ENCODE peak calls at places on chromosomes 2 and 18, in nine cellular contexts. R is fibroblast of pulmonary artery; O is Peyer's patch; A is mesenchymal stem cell; L is AG04450; E is cortex of kidney; B is posterior vena cava; M is effector memory CD8-positive, alpha-beta T cell; D is stimulated activated CD4-positive, alpha-beta T cell treated with anti-CD3 and anti-CD28 coated beads, Interleukin-12 subunit alpha, Interleukin-12 subunit beta, amount 100 ng/mL, for 24 hours. I is an unnamed sample.

GRCh38 chr2:160970052-160970846 is 190.0 kb upstream of the TANK start:
- DNase-seq in R (peak; percentile 93), O (peak; percentile 55), A (peak; percentile 93), L (peak; percentile 59), E (no peak), B (no peak), M (no peak), D (no peak), I (peak; percentile 26)

GRCh38 chr2:30108851-30109250 is 38.0 kb upstream of the YPEL5 start:
- DNase-seq in R (no peak), O (no peak), A (no peak), L (no peak), E (no peak), B (no peak), M (no peak), D (no peak), I (no peak)

GRCh38 chr2:106516864-106517263 is 29.7 kb downstream of the CD8B2 start:
- DNase-seq in R (no peak), O (no peak), A (no peak), L (no peak), E (no peak), B (no peak), M (no peak), D (no peak), I (no peak)

GRCh38 chr18:53458944-53459580 is 765.4 kb downstream of the MBD2 start:
- DNase-seq in R (peak; percentile 1), O (no peak), A (no peak), L (no peak), E (no peak), B (no peak), M (no peak), D (no peak), I (no peak)

GRCh38 chr18:31505161-31505560 is 7.2 kb downstream of the DSG2 start:
- DNase-seq in R (no peak), O (no peak), A (no peak), L (no peak), E (no peak), B (no peak), M (no peak), D (no peak), I (no peak)

GRCh38 chr2:237026981-237027711 is 58.5 kb upstream of the COPS8 start:
- DNase-seq in R (peak; percentile 75), O (peak; percentile 90), A (peak; percentile 75), L (peak; percentile 16), E (no peak), B (peak; percentile 91), M (peak; percentile 29), D (no peak), I (peak; percentile 53)

GRCh38 chr2:27683390-27684071 is 19.8 kb downstream of the SLC4A1AP start:
- DNase-seq in R (peak; percentile 96), O (peak; percentile 92), A (peak; percentile 90), L (peak; percentile 75), E (no peak), B (peak; percentile 83), M (peak; percentile 95), D (peak; percentile 72), I (peak; percentile 22)

GRCh38 chr2:122885436-122885835 is 1130.0 kb downstream of the TSN start:
- DNase-seq in R (no peak), O (no peak), A (no peak), L (no peak), E (no peak), B (no peak), M (no peak), D (no peak), I (no peak)

GRCh38 chr18:77422974-77423373 is 173.3 kb downstream of the GALR1 start:
- DNase-seq in R (no peak), O (no peak), A (no peak), L (no peak), E (no peak), B (no peak), M (no peak), D (no peak), I (no peak)

GRCh38 chr18:13810950-13811485 is 12.9 kb upstream of the MC5R start:
- DNase-seq in R (no peak), O (no peak), A (no peak), L (no peak), E (no peak), B (no peak), M (no peak), D (no peak), I (no peak)

GRCh38 chr2:215713393-215713792 is 277.5 kb upstream of the FN1 start:
- DNase-seq in R (peak; percentile 93), O (no peak), A (peak; percentile 92), L (peak; percentile 73), E (no peak), B (no peak), M (no peak), D (no peak), I (no peak)

GRCh38 chr2:162934191-162934590 is 95.6 kb upstream of the KCNH7 start:
- DNase-seq in R (no peak), O (no peak), A (peak; percentile 7), L (no peak), E (no peak), B (no peak), M (no peak), D (no peak), I (no peak)

GRCh38 chr2:11758187-11758586 is 11.8 kb downstream of the LPIN1 start:
- DNase-seq in R (no peak), O (no peak), A (no peak), L (no peak), E (no peak), B (no peak), M (no peak), D (no peak), I (no peak)

I was measured in H54.